ENCODE peak calls at places on chromosomes 12 and 14, in four cellular contexts. B, P, V and J are unnamed samples.

GRCh38 chr12:63450821-63451220 is 217.5 kb downstream of the DPY19L2 start:
- DNase-seq in B (no peak), P (no peak), V (no peak), J (no peak)

GRCh38 chr12:102454808-102455760 is 25.3 kb downstream of the IGF1 start:
- DNase-seq in B (no peak), P (no peak), V (peak; percentile 5), J (no peak)

GRCh38 chr12:7605900-7606465 is 59.7 kb downstream of the APOBEC1 start:
- DNase-seq in B (no peak), P (no peak), V (no peak), J (no peak)

GRCh38 chr14:95683793-95684192 is 2.4 kb upstream of the TCL1B start:
- DNase-seq in B (peak; percentile 16), P (no peak), V (no peak), J (no peak)

GRCh38 chr12:5083955-5084849 is 40.5 kb downstream of the KCNA5 start:
- DNase-seq in B (no peak), P (no peak), V (peak; percentile 46), J (no peak)

GRCh38 chr12:51390457-51391046 is 654 bp downstream of the GALNT6 start:
- DNase-seq in B (no peak), P (no peak), V (no peak), J (no peak)

GRCh38 chr12:12691549-12691948 is 4.4 kb downstream of the GPR19 start:
- DNase-seq in B (no peak), P (no peak), V (no peak), J (no peak)

GRCh38 chr12:108693781-108694180 is 37.5 kb downstream of the CORO1C start:
- DNase-seq in B (no peak), P (no peak), V (no peak), J (no peak)

GRCh38 chr12:6355491-6356373 is 13.9 kb upstream of the TNFRSF1A start:
- DNase-seq in B (no peak), P (no peak), V (no peak), J (no peak)

GRCh38 chr12:464484-465267 is 4.9 kb downstream of the B4GALNT3 start:
- DNase-seq in B (no peak), P (no peak), V (no peak), J (no peak)

GRCh38 chr12:87317302-87317701 is 711.9 kb downstream of the C12orf50 start:
- DNase-seq in B (no peak), P (no peak), V (peak; percentile 59), J (no peak)

GRCh38 chr12:12562016-12562483 is 613 bp downstream of the DUSP16 start:
- DNase-seq in B (peak; percentile 56), P (peak; percentile 19), V (peak; percentile 28), J (no peak)

GRCh38 chr12:108875280-108875679 is 4.6 kb upstream of the DAO start:
- DNase-seq in B (no peak), P (no peak), V (no peak), J (no peak)

GRCh38 chr14:92254786-92255185 is 68.2 kb upstream of the SLC24A4 start:
- DNase-seq in B (no peak), P (no peak), V (peak; percentile 30), J (peak; percentile 3)

GRCh38 chr12:6965026-6965661 is 5.3 kb downstream of the PHB2 start:
- DNase-seq in B (peak; percentile 84), P (peak; percentile 86), V (peak; percentile 87), J (peak; percentile 79)

GRCh38 chr14:58639842-58640484 is 2.2 kb downstream of the DACT1 start:
- DNase-seq in B (no peak), P (no peak), V (peak; percentile 89), J (peak; percentile 49)

GRCh38 chr14:75282166-75282547 is 3.5 kb downstream of the FOS start:
- DNase-seq in B (peak; percentile 49), P (no peak), V (peak; percentile 22), J (no peak)

GRCh38 chr14:92677087-92677668 is 71.2 kb downstream of the LGMN start:
- DNase-seq in B (peak; percentile 31), P (no peak), V (no peak), J (no peak)

GRCh38 chr14:29262979-29263378 is 496.4 kb downstream of the FOXG1 start:
- DNase-seq in B (no peak), P (no peak), V (peak; percentile 43), J (no peak)

GRCh38 chr12:26971963-26972362 is 33.7 kb downstream of the FGFR1OP2 start:
- DNase-seq in B (peak; percentile 48), P (peak; percentile 19), V (no peak), J (no peak)

GRCh38 chr14:76844223-76844622 is 18.0 kb downstream of the LRRC74A start:
- DNase-seq in B (peak; percentile 60), P (peak; percentile 40), V (peak; percentile 58), J (no peak)